ENCODE peak calls at places on chromosomes 5 and 9, in eight cellular contexts. O is H9, Y is esophagus muscularis mucosa, B is heart right ventricle, L is RWPE2, G is lower lobe of right lung, E is cardiac muscle cell, Q is GM23338. T is an unnamed sample.

GRCh38 chr5:31846934-31847333 is 208.0 kb downstream of the PDZD2 start:
- DNase-seq in E (no peak), B (no peak), Y (no peak), L (no peak), O (no peak), Q (no peak), G (no peak), T (no peak)

GRCh38 chr5:22496666-22497065 is 356.5 kb downstream of the CDH12 start:
- DNase-seq in G (no peak), O (no peak), B (no peak), E (no peak), L (no peak), Q (no peak), Y (no peak), T (no peak)

GRCh38 chr5:51895834-51896233 is 512.6 kb downstream of the ISL1 start:
- DNase-seq in G (no peak), L (no peak), O (no peak), Y (no peak), Q (no peak), B (no peak), E (no peak), T (no peak)

GRCh38 chr5:124859027-124859426 is 112.6 kb upstream of the ZNF608 start:
- DNase-seq in B (no peak), E (no peak), L (no peak), G (no peak), Y (no peak), O (no peak), Q (no peak), T (no peak)

GRCh38 chr5:147986134-147986757 is 77.5 kb upstream of the SPINK5 start:
- DNase-seq in O (no peak), Q (no peak), B (no peak), G (no peak), Y (no peak), E (no peak), L (no peak), T (no peak)

GRCh38 chr5:141608557-141608956 is 10.2 kb downstream of the DIAPH1 start:
- DNase-seq in Q (no peak), O (no peak), G (no peak), Y (no peak), E (no peak), B (no peak), L (no peak), T (no peak)

GRCh38 chr9:12643686-12644085 is 49.5 kb upstream of the TYRP1 start:
- DNase-seq in G (no peak), Q (no peak), Y (no peak), O (no peak), E (no peak), B (no peak), L (no peak), T (no peak)

GRCh38 chr9:22683393-22684075 is 236.9 kb downstream of the DMRTA1 start:
- DNase-seq in O (no peak), E (no peak), Y (no peak), L (no peak), G (no peak), B (no peak), Q (no peak), T (no peak)

GRCh38 chr5:140800816-140801493 is at the start of gene PCDHA3:
- DNase-seq in E (no peak), G (no peak), Q (peak; percentile 74), O (no peak), B (no peak), Y (no peak), L (no peak), T (no peak)

GRCh38 chr5:125526940-125527339 is 780.5 kb upstream of the ZNF608 start:
- DNase-seq in Y (no peak), E (peak; percentile 54), G (no peak), O (no peak), L (no peak), Q (peak; percentile 7), B (no peak), T (no peak)

GRCh38 chr9:89978185-89978584 is 373.4 kb downstream of the GADD45G start:
- DNase-seq in O (peak; percentile 53), E (peak; percentile 30), Q (peak; percentile 61), Y (no peak), L (no peak), G (no peak), B (no peak), T (no peak)

GRCh38 chr9:98228392-98229089 is 26.9 kb downstream of the TBC1D2 start:
- DNase-seq in E (no peak), B (no peak), Q (no peak), G (no peak), Y (no peak), O (no peak), L (no peak), T (no peak)

GRCh38 chr9:92986175-92987110 is 39.1 kb downstream of the FGD3 start:
- DNase-seq in Y (peak; percentile 91), B (no peak), E (no peak), L (no peak), G (no peak), O (no peak), Q (peak; percentile 71), T (no peak)

GRCh38 chr5:100901851-100902341 is 1.2 kb downstream of the ST8SIA4 start:
- DNase-seq in O (no peak), G (peak; percentile 52), E (peak; percentile 13), L (no peak), Y (no peak), B (no peak), Q (peak; percentile 2), T (no peak)

GRCh38 chr9:91163773-91164471 is 197.8 kb downstream of the AUH start:
- DNase-seq in L (no peak), G (no peak), O (no peak), E (no peak), Y (no peak), Q (no peak), B (no peak), T (no peak)

GRCh38 chr9:86281577-86282076 is 711 bp downstream of the ISCA1 start:
- DNase-seq in B (no peak), G (no peak), O (peak; percentile 72), E (peak; percentile 69), Q (peak; percentile 56), L (peak; percentile 61), Y (no peak), T (no peak)

GRCh38 chr9:117682955-117683710 is 21.1 kb upstream of the TLR4 start:
- DNase-seq in B (no peak), Y (no peak), O (no peak), E (no peak), L (no peak), Q (no peak), G (no peak), T (no peak)

GRCh38 chr9:112249277-112249676 is 74.2 kb upstream of the SUSD1 start:
- DNase-seq in G (no peak), O (no peak), E (no peak), B (no peak), Q (no peak), Y (no peak), L (no peak), T (no peak)

DNA sequence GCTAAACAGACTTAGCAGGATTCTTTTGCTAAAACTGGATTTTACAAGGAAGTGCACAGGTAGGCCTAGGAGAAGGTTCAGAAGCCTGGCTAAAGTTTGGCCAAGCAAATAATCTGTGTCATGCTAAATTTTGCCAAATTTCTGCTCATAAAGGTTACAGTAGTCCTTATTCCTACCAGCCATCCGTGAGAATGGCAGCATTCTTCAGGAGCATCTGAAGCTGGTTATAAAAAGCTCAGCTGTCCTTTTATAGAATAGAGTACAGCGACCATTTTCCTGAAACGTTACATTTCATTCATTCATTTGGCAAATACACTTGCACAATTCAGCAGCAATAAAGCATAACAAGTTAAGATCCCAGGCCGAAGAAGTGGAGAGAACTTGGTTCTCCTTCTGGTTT is 6.9 kb downstream of the GSN start:
- DNase-seq in O (no peak), Q (no peak), G (no peak), E (no peak), L (no peak), Y (no peak), B (no peak), T (no peak)
- H3K4me1 ChIP-seq in O (peaks cover 3% of the 10 kb centered on the region), Q (peaks cover 23% of the 10 kb centered on the region), G (peaks cover 64% of the 10 kb centered on the region), E (peaks cover 8% of the 10 kb centered on the region), L (peaks cover 32% of the 10 kb centered on the region), Y (peaks cover 99% of the 10 kb centered on the region), B (peaks cover 91% of the 10 kb centered on the region), T (peaks cover 26% of the 10 kb centered on the region)

GRCh38 chr5:132490484-132491367 is at the start of gene IRF1:
- DNase-seq in O (peak; percentile 96), G (peak; percentile 96), Y (peak; percentile 99), L (peak; percentile 97), E (peak; percentile 95), Q (peak; percentile 96), B (peak; percentile 96), T (peak; percentile 99)
- TF ChIP-seq CTCF in O (no peak), G (peak; percentile 8), Y (no peak), L (peak; percentile 43), E (no peak), Q (no peak), B (peak; percentile 16), T (no peak)

GRCh38 chr9:114551750-114552685 is 35.6 kb upstream of the ATP6V1G1 start:
- DNase-seq in O (no peak), Y (no peak), Q (no peak), L (peak; percentile 92), B (no peak), E (peak; percentile 2), G (no peak), T (peak; percentile 80)
- H3K27ac ChIP-seq in O (no peak overlapping the region), Y (peak overlapping the region; percentile 52), Q (no peak overlapping the region), L (peak overlapping the region; percentile 92), B (no peak overlapping the region), E (no peak overlapping the region), G (no peak overlapping the region), T (no peak overlapping the region)

GRCh38 chr5:16886793-16887345 is 49.2 kb downstream of the MYO10 start:
- DNase-seq in E (no peak), Y (no peak), O (no peak), G (no peak), L (no peak), Q (no peak), B (no peak), T (no peak)
- H3K4me1 ChIP-seq in E (peaks cover 6% of the 10 kb centered on the region), Y (no peaks in the 10 kb centered on the region), O (peaks cover 3% of the 10 kb centered on the region), G (peaks cover 37% of the 10 kb centered on the region), L (peaks cover 35% of the 10 kb centered on the region), Q (peaks cover 37% of the 10 kb centered on the region), B (peaks cover 30% of the 10 kb centered on the region), T (peaks cover 9% of the 10 kb centered on the region)